ENCODE peak calls at places on chromosomes 12 and 14, in four cellular contexts. F is AG04449, J is epithelial cell of esophagus, C is IMR-90. K is an unnamed sample.

GRCh38 chr12:1502856-1503255 is 91.5 kb downstream of the FBXL14 start:
- DNase-seq in F (no peak), J (no peak), C (no peak), K (no peak)

GRCh38 chr12:2651061-2651965 is 143.5 kb upstream of the FKBP4 start:
- DNase-seq in F (no peak), J (no peak), C (no peak), K (no peak)

GRCh38 chr12:56261503-56262230 is 3.5 kb upstream of the ANKRD52 start:
- DNase-seq in F (peak; percentile 57), J (peak; percentile 91), C (peak; percentile 71), K (no peak)

GRCh38 chr12:2751230-2751629 is 43.5 kb upstream of the FKBP4 start:
- DNase-seq in F (no peak), J (no peak), C (no peak), K (no peak)

GRCh38 chr14:69316449-69317391 is 56.8 kb downstream of the GALNT16 start:
- DNase-seq in F (peak; percentile 95), J (peak; percentile 75), C (peak; percentile 98), K (peak; percentile 96)

GRCh38 chr12:113007166-113007565 is 28.8 kb downstream of the OAS2 start:
- DNase-seq in F (no peak), J (peak; percentile 52), C (peak; percentile 18), K (no peak)

GRCh38 chr14:64919618-64920017 is 5.4 kb downstream of the CHURC1 start:
- DNase-seq in F (no peak), J (no peak), C (no peak), K (no peak)

GRCh38 chr14:36505892-36506731 is 13.9 kb downstream of the NKX2-1 start:
- DNase-seq in F (no peak), J (no peak), C (no peak), K (no peak)

GRCh38 chr12:65494537-65494936 is 216.1 kb downstream of the MSRB3 start:
- DNase-seq in F (no peak), J (no peak), C (no peak), K (no peak)

GRCh38 chr12:98559666-98560065 is 33.8 kb upstream of the SLC25A3 start:
- DNase-seq in F (no peak), J (no peak), C (no peak), K (no peak)

GRCh38 chr14:36430662-36431084 is 89.4 kb downstream of the NKX2-1 start:
- DNase-seq in F (no peak), J (peak; percentile 16), C (no peak), K (no peak)

GRCh38 chr12:101925352-101925751 is 48.0 kb downstream of the DRAM1 start:
- DNase-seq in F (peak; percentile 99), J (peak; percentile 89), C (peak; percentile 99), K (peak; percentile 94)

GRCh38 chr12:104756901-104757300 is 201.2 kb downstream of the SLC41A2 start:
- DNase-seq in F (no peak), J (no peak), C (no peak), K (no peak)

GRCh38 chr14:94307410-94307992 is 14.4 kb upstream of the SERPINA10 start:
- DNase-seq in F (no peak), J (peak; percentile 24), C (no peak), K (no peak)

GRCh38 chr14:21748869-21749303 is 75.3 kb upstream of the OR4E1 start:
- DNase-seq in F (no peak), J (peak; percentile 55), C (peak; percentile 31), K (no peak)
- H3K4me3 ChIP-seq in F (no peak overlapping the region), J (no peak overlapping the region), C (no peak overlapping the region), K (no peak overlapping the region)

DNA sequence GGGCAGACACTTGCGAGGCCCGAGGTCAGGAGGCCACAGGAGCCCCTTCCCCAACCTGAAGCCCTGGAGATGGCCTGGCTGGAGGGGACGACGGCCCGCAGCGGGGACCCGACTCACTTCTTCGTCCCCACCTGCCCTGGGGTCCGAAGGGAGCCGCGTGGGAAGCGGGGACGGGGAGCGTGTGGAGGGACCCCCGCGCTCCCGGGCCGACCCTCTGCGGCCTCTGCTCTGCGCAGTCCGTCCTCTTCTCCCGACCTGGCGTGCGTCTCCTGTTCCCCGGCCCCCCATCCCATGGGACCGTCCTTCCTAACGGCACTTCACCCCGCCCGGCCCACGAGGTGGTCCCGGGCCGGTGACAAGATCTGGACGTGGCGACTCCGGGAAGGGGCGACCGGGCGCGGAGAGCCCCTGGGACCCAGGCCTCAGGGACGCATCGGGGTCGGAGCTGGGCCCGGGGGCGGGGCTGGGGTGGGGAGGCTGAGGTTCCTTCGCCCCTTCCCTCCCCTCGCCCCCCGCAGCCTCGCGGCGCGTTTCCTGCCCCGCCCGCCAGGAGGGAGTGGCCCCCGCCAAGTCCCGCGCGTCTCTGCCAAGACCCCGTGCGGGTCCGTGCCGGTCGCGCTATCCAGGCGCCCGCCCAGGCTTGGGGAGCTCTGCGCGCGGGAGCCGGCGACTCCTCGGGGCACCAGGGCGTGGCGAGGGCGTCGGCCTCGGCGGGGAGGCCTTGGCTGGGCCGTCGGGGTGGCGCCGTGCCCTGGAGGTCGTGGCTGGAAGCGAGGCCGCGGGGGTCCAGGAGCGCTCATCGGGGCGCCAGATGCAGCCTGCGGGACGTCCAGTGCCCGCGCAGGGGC is 97.1 kb downstream of the TNFAIP2 start:
- DNase-seq in F (no peak), J (no peak), C (no peak), K (no peak)
- H3K4me3 ChIP-seq in F (no peak overlapping the region), J (no peak overlapping the region), C (no peak overlapping the region), K (no peak overlapping the region)

GRCh38 chr12:59500335-59500734 is 95.5 kb upstream of the SLC16A7 start:
- DNase-seq in F (no peak), J (no peak), C (no peak), K (no peak)
- H3K4me3 ChIP-seq in F (no peak overlapping the region), J (no peak overlapping the region), C (no peak overlapping the region), K (no peak overlapping the region)

GRCh38 chr14:23577004-23577681 is 1.4 kb downstream of the JPH4 start:
- DNase-seq in F (no peak), J (no peak), C (no peak), K (no peak)
- H3K4me3 ChIP-seq in F (no peak overlapping the region), J (no peak overlapping the region), C (no peak overlapping the region), K (no peak overlapping the region)

GRCh38 chr14:63205281-63205575 is 985 bp downstream of the RHOJ start:
- DNase-seq in F (no peak), J (no peak), C (no peak), K (no peak)
- H3K4me3 ChIP-seq in F (peak overlapping the region; percentile 61), J (no peak overlapping the region), C (peak overlapping the region; percentile 52), K (peak overlapping the region; percentile 48)

GRCh38 chr12:117361905-117362304 is 479 bp upstream of the NOS1 start:
- DNase-seq in F (no peak), J (no peak), C (no peak), K (no peak)

GRCh38 chr12:117360222-117360550 is 1.2 kb downstream of the NOS1 start:
- DNase-seq in F (no peak), J (no peak), C (no peak), K (no peak)

GRCh38 chr12:117361312-117361670 is at the start of gene NOS1:
- DNase-seq in F (no peak), J (no peak), C (no peak), K (no peak)

GRCh38 chr12:117359029-117359845 is 2.2 kb downstream of the NOS1 start:
- DNase-seq in F (no peak), J (no peak), C (no peak), K (no peak)

DNA sequence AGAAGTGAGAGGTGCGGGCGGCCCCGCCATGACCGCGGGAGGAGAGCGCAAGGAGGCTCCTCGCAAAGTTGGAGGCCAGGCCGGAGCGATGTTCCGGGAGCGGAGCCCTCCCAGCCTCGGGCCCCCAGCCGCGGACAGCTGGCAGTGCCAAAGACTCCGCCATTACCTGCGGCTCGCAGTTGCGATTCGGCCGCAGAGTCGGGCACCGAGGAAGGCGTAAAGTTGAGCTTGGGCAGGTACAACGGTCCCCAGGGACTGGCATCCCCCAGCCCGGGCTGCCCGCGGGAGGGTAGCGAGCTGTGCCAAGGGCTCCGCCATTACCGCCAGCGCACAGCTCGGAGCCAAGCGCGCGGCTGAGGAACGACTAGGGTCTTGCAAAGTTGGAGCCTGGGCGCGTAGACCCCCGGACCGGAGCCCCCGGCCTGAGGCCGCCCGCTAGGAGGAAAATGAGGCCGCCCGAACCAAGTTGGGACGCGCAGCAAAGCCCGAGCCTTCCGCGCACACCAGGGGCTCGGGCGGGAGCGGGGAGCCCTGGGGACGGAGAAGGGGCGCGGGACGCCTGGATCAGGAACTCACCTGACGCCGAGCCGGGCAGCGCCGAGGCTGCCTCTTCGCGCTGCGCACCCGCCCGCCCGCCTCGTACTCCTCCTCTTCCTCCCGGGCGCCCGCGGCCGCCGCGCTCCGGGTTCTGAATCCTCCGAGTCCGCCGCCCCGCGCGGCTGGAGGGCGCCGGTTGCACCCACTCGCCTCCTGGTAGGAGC is 695 bp downstream of the NOS1 start:
- DNase-seq in F (no peak), J (no peak), C (no peak), K (no peak)
- H3K4me3 ChIP-seq in F (no peak overlapping the region), J (peak overlapping the region; percentile 29), C (no peak overlapping the region), K (no peak overlapping the region)

DNA sequence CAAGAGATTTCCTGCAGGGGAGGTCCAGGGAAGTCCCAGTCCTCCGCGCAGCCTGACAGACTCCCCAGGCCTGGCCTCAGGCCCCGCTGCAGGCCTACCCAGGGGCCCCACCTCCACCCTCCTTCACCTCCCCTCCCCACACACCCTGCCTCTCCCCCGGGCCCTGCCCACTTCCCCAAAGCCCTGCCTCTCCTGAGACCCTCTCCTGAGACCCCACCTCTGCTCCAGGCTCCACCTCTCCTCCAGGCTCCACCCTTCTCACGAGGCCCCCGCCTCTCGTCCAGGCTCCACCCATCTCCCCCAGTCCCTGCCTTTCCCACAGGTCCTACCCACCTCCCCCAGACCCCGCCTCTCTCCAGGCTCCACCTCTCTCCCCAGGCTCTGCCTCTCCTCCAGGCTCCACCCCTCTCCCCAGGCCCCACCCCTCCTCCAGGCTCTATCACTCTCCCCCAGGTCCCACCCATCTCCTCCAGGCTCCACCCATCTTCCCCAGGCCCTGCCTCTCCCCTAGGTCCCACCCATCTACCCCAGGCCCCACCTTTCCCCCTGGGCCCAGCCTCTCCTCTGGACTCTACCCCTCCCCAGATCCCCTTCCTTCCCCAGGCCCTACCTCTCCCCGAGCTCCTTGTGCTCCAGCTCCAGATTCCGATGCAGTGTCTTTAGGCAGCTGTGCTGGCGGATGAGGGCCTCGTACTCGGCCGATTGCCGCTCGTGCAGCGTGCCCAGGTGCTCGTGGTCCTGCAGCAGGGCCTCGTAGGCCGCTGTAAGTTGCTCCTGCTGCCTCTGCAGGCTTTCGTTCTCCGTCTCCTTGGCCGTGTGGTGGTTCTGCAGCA is 58.8 kb upstream of the GPR68 start:
- DNase-seq in F (no peak), J (peak; percentile 36), C (no peak), K (no peak)
- H3K4me3 ChIP-seq in F (no peak overlapping the region), J (no peak overlapping the region), C (no peak overlapping the region), K (no peak overlapping the region)

GRCh38 chr12:6452908-6453630 is 1.2 kb downstream of the TAPBPL start:
- DNase-seq in F (no peak), J (peak; percentile 14), C (no peak), K (no peak)

GRCh38 chr12:6450091-6450868 is 1.6 kb upstream of the TAPBPL start:
- DNase-seq in F (no peak), J (no peak), C (no peak), K (no peak)

GRCh38 chr12:6450869-6451347 is 934 bp upstream of the TAPBPL start:
- DNase-seq in F (no peak), J (no peak), C (no peak), K (no peak)

GRCh38 chr12:6451348-6452244 is at the start of gene TAPBPL:
- DNase-seq in F (peak; percentile 24), J (peak; percentile 71), C (peak; percentile 75), K (peak; percentile 43)

DNA sequence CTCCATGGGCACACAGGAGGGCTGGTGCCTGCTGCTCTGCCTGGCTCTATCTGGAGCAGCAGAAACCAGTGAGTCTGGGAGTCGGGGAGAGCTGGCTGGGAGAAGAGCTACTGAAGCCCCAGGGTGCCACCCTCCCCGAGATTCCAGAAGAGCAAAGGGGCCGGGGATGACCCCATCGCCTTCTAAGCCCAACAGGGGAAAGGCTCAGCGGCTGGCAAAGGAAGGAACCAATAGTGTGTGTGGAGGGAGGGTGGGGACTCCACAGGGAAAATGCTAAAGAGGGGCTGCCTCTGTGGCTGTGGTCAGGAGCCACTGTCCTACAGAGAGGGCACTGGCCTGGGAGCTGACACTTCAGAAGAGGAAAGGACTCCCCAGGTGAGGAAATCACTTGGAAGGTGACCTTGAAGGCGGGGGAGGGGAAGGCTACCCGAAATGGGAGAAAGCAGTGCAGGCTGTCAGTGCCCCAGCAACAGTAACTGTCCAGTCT is 446 bp downstream of the TAPBPL start:
- DNase-seq in F (no peak), J (no peak), C (no peak), K (no peak)
- H3K4me3 ChIP-seq in F (peak overlapping the region; percentile 75), J (peak overlapping the region; percentile 61), C (peak overlapping the region; percentile 57), K (peak overlapping the region; percentile 62)